ENCODE peak calls at places on chromosomes 13 and 19, in six cellular contexts. Q, L, Y, V, E and K are unnamed samples.

GRCh38 chr13:77079902-77080413 is 53.0 kb upstream of the FBXL3 start:
- DNase-seq in E (no peak), L (no peak), Q (no peak), Y (no peak), V (no peak), K (no peak)

GRCh38 chr13:33797622-33798021 is 20.3 kb upstream of the RFC3 start:
- DNase-seq in Q (no peak), E (no peak), Y (peak), V (no peak), L (no peak), K (no peak)

GRCh38 chr13:21670883-21671792 is at the start of gene FGF9:
- DNase-seq in V (peak), Y (peak), L (no peak), E (peak), Q (peak), K (peak)

GRCh38 chr19:41883463-41883820 is 458 bp downstream of the ARHGEF1 start:
- DNase-seq in V (no peak), E (no peak), Y (no peak), Q (no peak), L (no peak), K (no peak)

GRCh38 chr13:46389985-46390384 is 2.9 kb upstream of the RUBCNL start:
- DNase-seq in E (no peak), L (no peak), Q (peak), Y (no peak), V (no peak), K (no peak)

GRCh38 chr19:30253581-30253996 is 118.6 kb upstream of the ZNF536 start:
- DNase-seq in E (no peak), Y (no peak), V (no peak), Q (no peak), L (peak), K (no peak)

GRCh38 chr19:3556978-3557460 is 367 bp downstream of the MFSD12 start:
- DNase-seq in L (no peak), Y (no peak), Q (peak), E (peak), V (no peak), K (no peak)

GRCh38 chr19:8028951-8029491 is 23.5 kb upstream of the CCL25 start:
- DNase-seq in L (no peak), E (no peak), Q (no peak), Y (no peak), V (no peak), K (no peak)

GRCh38 chr19:33413868-33414666 is 40.6 kb downstream of the CEBPG start:
- DNase-seq in V (no peak), Y (no peak), L (no peak), Q (no peak), E (no peak), K (no peak)